ENCODE peak calls at places on chromosomes 2 and 18, in five cellular contexts. One of them, this sample, is unnamed.

GRCh38 chr2:72993147-72993546 is 75.8 kb downstream of the EMX1 start:
- DNase-seq in substantia nigra: no peak
- DNase-seq in D341Med: peak
- DNase-seq in astrocyte of the cerebellum: no peak
- DNase-seq in mucosa of gallbladder: no peak
- DNase-seq in this sample: no peak

GRCh38 chr2:178193823-178194599 is at the start of gene OSBPL6:
- DNase-seq in astrocyte of the cerebellum: peak
- DNase-seq in substantia nigra: peak
- DNase-seq in D341Med: peak
- DNase-seq in mucosa of gallbladder: peak
- DNase-seq in this sample: peak

GRCh38 chr2:241985986-241986329 is 116.4 kb downstream of the RTP5 start:
- DNase-seq in astrocyte of the cerebellum: no peak
- DNase-seq in D341Med: no peak
- DNase-seq in mucosa of gallbladder: no peak
- DNase-seq in substantia nigra: no peak
- DNase-seq in this sample: no peak

GRCh38 chr2:40935349-40935748 is 483.5 kb upstream of the SLC8A1 start:
- DNase-seq in substantia nigra: no peak
- DNase-seq in D341Med: no peak
- DNase-seq in astrocyte of the cerebellum: no peak
- DNase-seq in mucosa of gallbladder: no peak
- DNase-seq in this sample: no peak

GRCh38 chr2:110748489-110748867 is 16.1 kb downstream of the ACOXL start:
- DNase-seq in mucosa of gallbladder: no peak
- DNase-seq in astrocyte of the cerebellum: peak
- DNase-seq in D341Med: no peak
- DNase-seq in substantia nigra: no peak
- DNase-seq in this sample: no peak

GRCh38 chr2:128734521-128735295 is 416.0 kb upstream of the HS6ST1 start:
- DNase-seq in astrocyte of the cerebellum: no peak
- DNase-seq in mucosa of gallbladder: no peak
- DNase-seq in substantia nigra: no peak
- DNase-seq in D341Med: no peak
- DNase-seq in this sample: no peak

GRCh38 chr18:28149810-28150420 is 27.0 kb downstream of the CDH2 start:
- DNase-seq in mucosa of gallbladder: no peak
- DNase-seq in substantia nigra: no peak
- DNase-seq in astrocyte of the cerebellum: no peak
- DNase-seq in D341Med: no peak
- DNase-seq in this sample: no peak

GRCh38 chr18:46356278-46357033 is 252.3 kb downstream of the HAUS1 start:
- DNase-seq in D341Med: no peak
- DNase-seq in mucosa of gallbladder: no peak
- DNase-seq in astrocyte of the cerebellum: no peak
- DNase-seq in substantia nigra: no peak
- DNase-seq in this sample: no peak

GRCh38 chr2:48971801-48972200 is 182.5 kb downstream of the FSHR start:
- DNase-seq in astrocyte of the cerebellum: no peak
- DNase-seq in substantia nigra: no peak
- DNase-seq in D341Med: no peak
- DNase-seq in mucosa of gallbladder: no peak
- DNase-seq in this sample: no peak

GRCh38 chr2:62478093-62478580 is 27.9 kb downstream of the TMEM17 start:
- DNase-seq in substantia nigra: no peak
- DNase-seq in D341Med: no peak
- DNase-seq in astrocyte of the cerebellum: no peak
- DNase-seq in mucosa of gallbladder: peak
- DNase-seq in this sample: no peak

GRCh38 chr2:45282646-45283045 is 273.4 kb upstream of the SIX2 start:
- DNase-seq in D341Med: no peak
- DNase-seq in mucosa of gallbladder: no peak
- DNase-seq in substantia nigra: no peak
- DNase-seq in astrocyte of the cerebellum: no peak
- DNase-seq in this sample: no peak

GRCh38 chr2:221780281-221780688 is 208.2 kb upstream of the EPHA4 start:
- DNase-seq in substantia nigra: no peak
- DNase-seq in mucosa of gallbladder: no peak
- DNase-seq in D341Med: no peak
- DNase-seq in astrocyte of the cerebellum: peak
- DNase-seq in this sample: no peak

GRCh38 chr2:4549811-4550210 is 846.4 kb downstream of the DCDC2C start:
- DNase-seq in astrocyte of the cerebellum: no peak
- DNase-seq in mucosa of gallbladder: no peak
- DNase-seq in D341Med: no peak
- DNase-seq in substantia nigra: no peak
- DNase-seq in this sample: no peak

GRCh38 chr2:27496357-27497287 is at the start of gene GCKR:
- DNase-seq in astrocyte of the cerebellum: no peak
- DNase-seq in mucosa of gallbladder: peak
- DNase-seq in D341Med: no peak
- DNase-seq in substantia nigra: no peak
- DNase-seq in this sample: no peak

GRCh38 chr2:117128471-117128870 is 686.0 kb upstream of the DDX18 start:
- DNase-seq in D341Med: no peak
- DNase-seq in substantia nigra: no peak
- DNase-seq in astrocyte of the cerebellum: no peak
- DNase-seq in mucosa of gallbladder: no peak
- DNase-seq in this sample: no peak

GRCh38 chr2:215624423-215624829 is 188.6 kb upstream of the FN1 start:
- DNase-seq in astrocyte of the cerebellum: peak
- DNase-seq in mucosa of gallbladder: peak
- DNase-seq in D341Med: no peak
- DNase-seq in substantia nigra: no peak
- DNase-seq in this sample: no peak

GRCh38 chr2:128363991-128364390 is 45.3 kb upstream of the HS6ST1 start:
- DNase-seq in D341Med: no peak
- DNase-seq in mucosa of gallbladder: no peak
- DNase-seq in substantia nigra: no peak
- DNase-seq in astrocyte of the cerebellum: no peak
- DNase-seq in this sample: no peak

GRCh38 chr2:216724190-216724589 is 28.8 kb upstream of the IGFBP5 start:
- DNase-seq in D341Med: no peak
- DNase-seq in substantia nigra: no peak
- DNase-seq in astrocyte of the cerebellum: no peak
- DNase-seq in mucosa of gallbladder: no peak
- DNase-seq in this sample: no peak

GRCh38 chr2:173869244-173869643 is 95.9 kb downstream of the SP3 start:
- DNase-seq in substantia nigra: no peak
- DNase-seq in mucosa of gallbladder: no peak
- DNase-seq in astrocyte of the cerebellum: no peak
- DNase-seq in D341Med: no peak
- DNase-seq in this sample: no peak

GRCh38 chr18:2970762-2971659 is 41.9 kb downstream of the LPIN2 start:
- DNase-seq in D341Med: no peak
- DNase-seq in mucosa of gallbladder: no peak
- DNase-seq in substantia nigra: no peak
- DNase-seq in astrocyte of the cerebellum: no peak
- DNase-seq in this sample: no peak

GRCh38 chr2:15842771-15843666 is 97.3 kb upstream of the MYCN start:
- DNase-seq in mucosa of gallbladder: no peak
- DNase-seq in D341Med: no peak
- DNase-seq in astrocyte of the cerebellum: no peak
- DNase-seq in substantia nigra: no peak
- DNase-seq in this sample: peak

GRCh38 chr2:176161817-176162626 is 4.9 kb downstream of the HOXD3 start:
- DNase-seq in D341Med: no peak
- DNase-seq in mucosa of gallbladder: no peak
- DNase-seq in astrocyte of the cerebellum: no peak
- DNase-seq in substantia nigra: no peak
- DNase-seq in this sample: no peak

This sample was measured in dorsolateral prefrontal cortex.